ENCODE peak calls at places on chromosome 16, in four cellular contexts. P is dorsolateral prefrontal cortex, I is AG09319, O is MM.1S. W is an unnamed sample.

GRCh38 chr16:4505356-4506153 is 29.4 kb downstream of the HMOX2 start:
- DNase-seq in P (no peak), O (peak), I (no peak), W (peak)

GRCh38 chr16:720990-721764 is at the start of gene ANTKMT:
- DNase-seq in P (peak), I (no peak), O (peak), W (peak)

GRCh38 chr16:49442805-49443204 is 69.2 kb downstream of the C16orf78 start:
- DNase-seq in O (no peak), I (no peak), P (no peak), W (no peak)

GRCh38 chr16:24988137-24988535 is 27.0 kb downstream of the ARHGAP17 start:
- DNase-seq in P (no peak), O (no peak), I (no peak), W (no peak)

GRCh38 chr16:11901091-11901490 is 14.7 kb downstream of the GSPT1 start:
- DNase-seq in P (no peak), O (no peak), I (no peak), W (no peak)

GRCh38 chr16:75921281-75921680 is 195.0 kb upstream of the CPHXL start:
- DNase-seq in O (no peak), P (no peak), I (no peak), W (no peak)

GRCh38 chr16:4450921-4451619 is 23.4 kb downstream of the NMRAL1 start:
- DNase-seq in P (no peak), O (no peak), I (peak), W (no peak)

GRCh38 chr16:168424-168823 is 2.6 kb downstream of the HBM start:
- DNase-seq in P (no peak), O (no peak), I (no peak), W (no peak)

GRCh38 chr16:54277845-54278703 is 8.5 kb downstream of the IRX3 start:
- DNase-seq in P (peak), O (no peak), I (no peak), W (no peak)

GRCh38 chr16:48583075-48584065 is 26.6 kb downstream of the N4BP1 start:
- DNase-seq in I (no peak), P (no peak), O (no peak), W (no peak)

GRCh38 chr16:29757950-29758466 is 12.2 kb upstream of the C16orf54 start:
- DNase-seq in P (no peak), I (peak), O (no peak), W (no peak)

GRCh38 chr16:10741844-10742243 is 1.8 kb upstream of the NUBP1 start:
- DNase-seq in I (no peak), O (no peak), P (no peak), W (no peak)

GRCh38 chr16:25748099-25748654 is 56.4 kb downstream of the HS3ST4 start:
- DNase-seq in I (no peak), O (no peak), P (no peak), W (no peak)

GRCh38 chr16:19874816-19875546 is 9.7 kb downstream of the GPRC5B start:
- DNase-seq in O (no peak), P (no peak), I (no peak), W (no peak)

GRCh38 chr16:47978491-47979490 is 177.0 kb downstream of the ABCC12 start:
- DNase-seq in P (no peak), I (no peak), O (no peak), W (no peak)

GRCh38 chr16:12833939-12834338 is 30.3 kb upstream of the CPPED1 start:
- DNase-seq in I (no peak), P (no peak), O (no peak), W (no peak)

GRCh38 chr16:16033208-16033717 is 83.8 kb downstream of the ABCC1 start:
- DNase-seq in P (no peak), I (no peak), O (no peak), W (no peak)

GRCh38 chr16:12149971-12150370 is 173.4 kb downstream of the SNX29 start:
- DNase-seq in O (no peak), I (no peak), P (no peak), W (no peak)

GRCh38 chr16:29940656-29941055 is 14.6 kb upstream of the KCTD13 start:
- DNase-seq in P (no peak), I (no peak), O (no peak), W (no peak)

GRCh38 chr16:67444259-67445125 is 13.6 kb downstream of the HSD11B2 start:
- DNase-seq in P (no peak), O (no peak), I (no peak), W (no peak)

GRCh38 chr16:57422026-57422944 is 17.7 kb downstream of the CCL17 start:
- DNase-seq in P (no peak), O (no peak), I (peak), W (no peak)

GRCh38 chr16:12661656-12662172 is 142.0 kb downstream of the CPPED1 start:
- DNase-seq in P (no peak), O (peak), I (no peak), W (no peak)

GRCh38 chr16:81864646-81865382 is 85.7 kb downstream of the PLCG2 start:
- DNase-seq in O (no peak), P (no peak), I (no peak), W (no peak)

GRCh38 chr16:76483510-76483909 is 206.3 kb downstream of the CNTNAP4 start:
- DNase-seq in O (no peak), I (no peak), P (no peak), W (no peak)

GRCh38 chr16:66746682-66747081 is 4.7 kb downstream of the DYNC1LI2 start:
- DNase-seq in O (peak), P (no peak), I (no peak), W (no peak)

GRCh38 chr16:84115919-84116719 is 623 bp downstream of the MBTPS1 start:
- DNase-seq in O (peak), I (no peak), P (peak), W (no peak)

GRCh38 chr16:83356266-83356665 is 451.5 kb upstream of the HSBP1 start:
- DNase-seq in O (peak), P (no peak), I (peak), W (no peak)

GRCh38 chr16:2603165-2604015 is 65.6 kb downstream of the PDPK1 start:
- DNase-seq in I (peak), O (peak), P (peak), W (peak)
- TF ChIP-seq CTCF in I (no peak), O (no peak), P (no peak), W (no peak)

GRCh38 chr16:70703041-70703834 is 17.4 kb upstream of the MTSS2 start:
- DNase-seq in I (peak), P (peak), O (no peak), W (no peak)
- TF ChIP-seq CTCF in I (peak), P (no peak), O (no peak), W (no peak)

GRCh38 chr16:79092846-79093245 is 507.7 kb downstream of the MAF start:
- DNase-seq in P (no peak), O (no peak), I (no peak), W (no peak)

GRCh38 chr16:79093554-79093967 is 507.0 kb downstream of the MAF start:
- DNase-seq in P (no peak), I (no peak), O (no peak), W (peak)

GRCh38 chr16:79089735-79090284 is 510.7 kb downstream of the MAF start:
- DNase-seq in P (no peak), I (no peak), O (peak), W (no peak)

GRCh38 chr16:79090966-79091365 is 509.6 kb downstream of the MAF start:
- DNase-seq in I (no peak), O (no peak), P (no peak), W (no peak)

GRCh38 chr16:79088971-79089370 is 511.6 kb downstream of the MAF start:
- DNase-seq in O (no peak), I (no peak), P (no peak), W (no peak)
- TF ChIP-seq CTCF in O (no peak), I (no peak), P (no peak), W (no peak)

DNA sequence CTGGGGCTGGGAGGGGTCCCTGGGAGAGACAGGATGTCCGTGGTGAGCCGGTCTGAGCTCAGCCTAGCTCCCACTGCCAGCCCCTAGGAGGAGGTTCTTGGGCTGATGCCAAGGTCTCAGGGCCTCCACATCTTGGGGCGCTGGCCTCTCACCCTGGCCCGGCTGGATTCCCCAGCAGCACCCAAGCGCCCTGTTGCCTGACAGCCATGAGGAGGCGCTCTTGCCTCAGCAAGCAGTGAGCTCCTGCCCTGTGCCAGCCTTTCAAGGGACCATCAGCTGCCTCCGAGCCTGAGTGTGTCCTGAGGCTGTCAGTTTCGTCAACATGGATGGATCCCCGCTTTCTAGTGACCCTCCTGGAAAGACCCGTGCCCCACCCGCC is 234.9 kb upstream of the CIBAR2 start:
- DNase-seq in I (no peak), O (no peak), P (no peak), W (no peak)
- TF ChIP-seq CTCF in I (peak), O (no peak), P (no peak), W (peak)

DNA sequence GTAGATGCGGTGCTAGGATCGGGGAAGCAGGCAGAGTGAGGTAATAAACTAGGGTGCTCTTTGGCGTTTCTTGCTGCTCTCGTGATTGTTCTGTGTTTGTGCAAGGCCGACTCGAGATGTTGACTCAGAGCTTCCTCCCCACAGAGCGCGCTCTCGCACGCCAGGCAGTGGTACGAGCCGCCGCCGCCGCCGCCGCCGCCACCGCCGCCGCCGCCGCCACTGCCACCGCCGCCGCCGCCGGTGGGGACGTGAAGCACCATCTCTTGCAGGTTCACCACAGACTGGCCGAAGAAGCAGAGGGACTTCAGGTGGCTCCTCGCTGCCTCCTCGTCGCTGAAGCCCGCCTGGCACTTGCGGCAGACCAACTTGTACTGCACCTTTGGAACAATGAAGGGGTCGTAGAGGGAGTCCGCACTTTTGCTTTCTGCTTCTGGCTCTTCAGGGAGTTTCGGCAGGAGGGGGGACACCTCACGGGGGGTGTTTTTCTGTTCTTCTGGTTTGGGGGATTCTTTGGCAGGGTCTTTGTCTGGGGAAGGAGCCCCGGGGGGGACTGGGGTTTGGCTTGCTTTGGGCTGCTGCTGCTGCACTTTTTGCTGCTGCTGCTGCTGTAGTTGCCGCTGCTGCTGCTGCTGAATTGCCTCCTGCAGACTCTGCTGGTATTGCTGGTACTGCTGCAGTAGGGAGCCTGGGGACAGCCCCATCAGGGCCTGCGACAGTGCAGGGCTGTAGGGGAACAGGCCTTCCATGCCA is 260.2 kb downstream of the ZFHX3 start:
- DNase-seq in O (peak), I (peak), P (peak), W (peak)
- TF ChIP-seq CTCF in O (no peak), I (no peak), P (no peak), W (no peak)

GRCh38 chr16:53216798-53217197 is 162.0 kb downstream of the CHD9 start:
- DNase-seq in I (no peak), O (no peak), P (no peak), W (no peak)

GRCh38 chr16:53219795-53220194 is 165.0 kb downstream of the CHD9 start:
- DNase-seq in I (no peak), O (no peak), P (no peak), W (no peak)

GRCh38 chr16:53224932-53225533 is 170.2 kb downstream of the CHD9 start:
- DNase-seq in I (no peak), P (no peak), O (peak), W (no peak)

GRCh38 chr16:53220585-53220984 is 165.8 kb downstream of the CHD9 start:
- DNase-seq in O (no peak), I (no peak), P (no peak), W (no peak)
- TF ChIP-seq CTCF in O (peak), I (peak), P (no peak), W (no peak)

GRCh38 chr16:50848755-50849514 is 107.0 kb downstream of the CYLD start:
- DNase-seq in P (no peak), I (no peak), O (no peak), W (no peak)
- TF ChIP-seq CTCF in P (no peak), I (no peak), O (no peak), W (no peak)

GRCh38 chr16:69311533-69312388 is 611 bp downstream of the VPS4A start:
- DNase-seq in P (no peak), I (no peak), O (peak), W (no peak)
- TF ChIP-seq CTCF in P (no peak), I (no peak), O (peak), W (peak)

GRCh38 chr16:73214825-73215481 is 167.0 kb upstream of the ZFHX3 start:
- DNase-seq in I (peak), O (no peak), P (no peak), W (no peak)

GRCh38 chr16:73216932-73217331 is 169.0 kb upstream of the ZFHX3 start:
- DNase-seq in I (no peak), O (no peak), P (no peak), W (no peak)

GRCh38 chr16:73219176-73219575 is 171.2 kb upstream of the ZFHX3 start:
- DNase-seq in I (no peak), P (no peak), O (no peak), W (no peak)

GRCh38 chr16:73215482-73216377 is 167.8 kb upstream of the ZFHX3 start:
- DNase-seq in O (no peak), P (no peak), I (no peak), W (no peak)

DNA sequence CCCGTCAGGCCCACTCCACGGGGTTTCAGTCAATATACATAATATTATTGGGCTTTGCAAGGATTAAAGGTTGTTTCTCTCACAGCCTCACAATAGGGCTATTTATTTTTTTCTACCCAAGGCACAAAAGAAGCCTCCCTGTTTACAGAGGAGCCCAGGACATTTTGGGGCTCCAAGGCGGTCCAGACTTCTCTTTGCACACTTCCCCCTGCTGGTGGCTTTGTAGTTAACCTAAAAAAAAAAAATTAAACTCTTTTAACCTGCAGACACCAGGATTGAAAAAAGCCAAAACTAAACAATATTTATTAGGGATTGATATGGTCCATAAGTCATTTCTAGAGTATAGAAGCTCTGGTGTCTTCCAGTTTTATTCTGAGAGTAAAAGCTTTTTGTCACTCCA is 169.7 kb upstream of the ZFHX3 start:
- DNase-seq in P (no peak), O (no peak), I (no peak), W (no peak)
- TF ChIP-seq CTCF in P (no peak), O (no peak), I (no peak), W (peak)

GRCh38 chr16:87235810-87236515 is 81.2 kb downstream of the C16orf95 start:
- DNase-seq in O (no peak), P (no peak), I (no peak), W (peak)
- TF ChIP-seq CTCF in O (no peak), P (no peak), I (no peak), W (no peak)

W was measured in GM06990.